ENCODE peak calls at places on chromosomes 12 and 14, in four cellular contexts. R, X, A and O are unnamed samples.

GRCh38 chr14:80491131-80491530 is 279.8 kb upstream of the DIO2 start:
- DNase-seq in A (no peak), R (no peak), X (peak), O (no peak)

GRCh38 chr12:29164477-29165163 is 15.5 kb downstream of the FAR2 start:
- DNase-seq in R (no peak), A (peak), X (no peak), O (no peak)

GRCh38 chr12:13530966-13531365 is 334.4 kb downstream of the EMP1 start:
- DNase-seq in R (no peak), A (no peak), X (no peak), O (peak)

GRCh38 chr12:62192486-62193250 is 67.5 kb upstream of the USP15 start:
- DNase-seq in X (peak), A (peak), R (peak), O (peak)

GRCh38 chr14:50763386-50764007 is 67.5 kb downstream of the NIN start:
- DNase-seq in R (peak), X (no peak), A (no peak), O (no peak)

GRCh38 chr12:48281811-48282210 is 68.9 kb downstream of the ZNF641 start:
- DNase-seq in X (no peak), A (no peak), R (no peak), O (no peak)

GRCh38 chr12:128783129-128783574 is 40.6 kb downstream of the SLC15A4 start:
- DNase-seq in R (peak), X (no peak), A (no peak), O (no peak)

GRCh38 chr12:80745851-80746250 is 29.1 kb downstream of the MYF5 start:
- DNase-seq in R (no peak), A (no peak), X (no peak), O (no peak)

GRCh38 chr14:105086833-105087307 is 21.6 kb upstream of the GPR132 start:
- DNase-seq in X (peak), A (peak), R (peak), O (peak)

DNA sequence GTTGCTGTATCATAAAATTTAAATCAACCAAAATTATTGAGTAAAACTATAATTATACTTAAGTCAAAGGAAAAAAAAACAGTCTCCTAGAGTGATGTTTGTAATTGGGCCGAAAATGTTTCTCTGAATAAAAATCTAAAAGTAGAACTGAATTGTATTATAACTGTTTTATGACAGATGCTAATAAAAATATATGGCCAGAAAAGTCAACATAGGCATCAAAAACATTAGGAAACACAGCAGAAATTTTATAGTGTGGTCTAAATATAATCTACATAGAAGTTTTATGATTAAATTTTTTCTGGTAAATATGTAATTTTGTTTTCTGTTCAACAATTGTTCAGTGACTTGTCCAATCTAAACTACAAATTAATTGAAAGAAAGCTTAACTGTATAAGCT is 277.8 kb downstream of the ALX1 start:
- DNase-seq in X (no peak), R (no peak), A (no peak), O (no peak)
- TF ChIP-seq POLR2A in X (no peak), R (no peak), A (no peak), O (no peak)

GRCh38 chr12:77439749-77440148 is 374.4 kb upstream of the E2F7 start:
- DNase-seq in X (no peak), A (no peak), R (no peak), O (no peak)

GRCh38 chr12:77438639-77439038 is 373.3 kb upstream of the E2F7 start:
- DNase-seq in X (no peak), A (no peak), R (no peak), O (no peak)

DNA sequence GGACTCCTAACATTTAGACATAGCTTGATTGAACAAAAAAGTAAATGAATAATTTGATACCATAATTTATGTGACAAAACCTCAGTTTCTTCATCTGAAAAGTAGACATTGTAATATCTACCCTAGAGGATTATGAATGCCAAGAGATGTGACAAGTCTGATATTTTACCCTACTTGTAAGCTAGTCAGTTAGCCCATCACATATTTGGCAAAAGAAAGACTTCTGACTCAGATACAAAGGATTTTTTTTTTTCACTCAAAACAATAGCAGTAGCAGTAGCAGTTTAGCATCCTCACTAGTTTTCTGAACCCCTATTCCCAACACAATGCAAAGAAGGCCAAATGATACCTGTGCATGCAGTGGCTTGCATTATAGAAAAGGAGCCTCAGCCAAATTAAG is 377.3 kb upstream of the E2F7 start:
- DNase-seq in X (no peak), A (no peak), R (no peak), O (no peak)
- TF ChIP-seq CTCF in X (no peak), A (no peak), R (no peak), O (no peak)

GRCh38 chr12:10365716-10366433 is 24.0 kb downstream of the KLRK1 start:
- DNase-seq in A (peak), R (no peak), X (no peak), O (no peak)

GRCh38 chr12:10364839-10365681 is 24.8 kb downstream of the KLRK1 start:
- DNase-seq in A (peak), R (peak), X (peak), O (no peak)

GRCh38 chr12:10362828-10363664 is 26.8 kb downstream of the KLRK1 start:
- DNase-seq in A (peak), R (no peak), X (no peak), O (no peak)

GRCh38 chr12:10363665-10363921 is 26.2 kb downstream of the KLRK1 start:
- DNase-seq in A (no peak), R (no peak), X (no peak), O (no peak)

DNA sequence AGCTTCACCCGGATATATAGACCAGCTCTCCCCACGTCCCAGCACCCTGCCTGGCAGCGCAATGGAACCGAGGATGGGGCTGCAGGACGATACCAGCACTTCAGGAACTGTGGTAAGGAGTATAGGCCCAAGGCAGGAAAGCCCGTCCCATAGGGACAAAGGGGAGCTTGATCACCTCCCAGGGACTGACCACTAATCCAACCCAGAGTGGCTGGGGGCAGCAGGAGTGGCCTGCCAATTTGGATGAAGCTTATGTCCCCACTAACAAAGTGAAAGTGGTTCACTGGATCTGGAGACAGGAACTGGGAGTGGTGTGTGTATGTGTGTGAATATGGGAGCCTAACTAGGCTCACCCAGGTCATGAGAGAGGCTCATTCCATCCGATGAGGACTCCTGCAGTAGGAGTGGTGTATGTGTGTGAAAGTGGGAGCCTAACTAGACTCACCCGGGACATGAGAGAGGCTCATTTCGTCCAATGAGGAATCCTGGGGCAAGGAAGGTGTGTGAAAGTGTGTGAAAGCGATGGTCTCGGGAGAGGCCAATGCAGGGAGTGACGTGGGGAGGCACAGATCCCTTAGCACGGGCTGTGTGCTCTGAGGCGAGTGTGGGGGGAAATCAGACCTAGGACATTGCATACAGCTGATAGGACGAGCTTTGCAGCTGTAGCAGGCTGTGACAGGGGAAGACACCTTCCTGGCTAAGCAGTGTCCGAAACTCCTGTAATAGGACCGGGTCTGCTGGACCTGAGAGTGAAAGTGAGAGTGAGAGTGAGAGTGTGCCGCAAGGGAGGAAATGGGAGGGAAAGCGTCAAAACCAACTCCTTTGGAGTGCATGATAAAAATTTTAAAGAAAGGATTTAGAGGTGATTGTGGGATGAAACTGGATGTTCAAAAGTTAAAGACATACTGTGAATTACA is 25.7 kb downstream of the KLRK1 start:
- DNase-seq in A (peak), R (peak), X (peak), O (peak)
- TF ChIP-seq POLR2A in A (peak), R (peak), X (no peak), O (peak)

DNA sequence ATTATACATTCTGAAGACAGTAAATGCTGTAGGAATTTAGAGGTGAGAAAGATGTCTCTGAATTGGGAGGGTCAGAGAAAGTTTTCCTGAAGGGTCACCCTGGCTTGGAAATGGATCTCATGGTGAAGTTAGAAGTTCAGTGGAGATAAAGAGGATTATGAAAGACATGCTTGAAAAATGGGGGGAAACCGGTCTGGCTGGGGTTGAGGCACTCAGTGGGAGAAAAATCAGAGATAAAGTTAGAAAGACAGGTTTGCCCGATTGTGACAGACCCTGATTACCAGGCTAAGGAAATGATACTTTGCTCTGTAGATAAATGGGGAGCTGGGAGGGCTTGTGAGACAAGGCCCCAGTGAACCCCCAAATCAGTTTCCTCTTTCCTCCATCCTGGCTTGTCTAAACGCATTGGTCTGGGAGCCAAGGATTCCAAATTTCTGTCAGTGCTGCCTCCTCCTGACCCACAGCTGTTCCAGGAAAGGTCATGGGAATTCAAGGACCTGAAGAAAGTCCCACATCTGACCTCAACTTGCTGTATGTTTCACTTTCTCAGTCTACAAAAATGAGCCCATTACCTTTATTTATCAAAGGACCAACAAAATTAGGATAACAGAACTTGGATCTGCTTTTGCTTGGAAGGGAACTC is 3.6 kb upstream of the RNASE7 start:
- DNase-seq in R (no peak), A (no peak), X (no peak), O (no peak)
- TF ChIP-seq CTCF in R (no peak), A (no peak), X (no peak), O (no peak)

GRCh38 chr12:56160160-56160763 is 2.1 kb downstream of the MYL6 start:
- DNase-seq in R (no peak), X (no peak), A (peak), O (peak)

GRCh38 chr12:56157201-56158028 is 744 bp upstream of the MYL6 start:
- DNase-seq in X (peak), A (peak), R (peak), O (peak)

GRCh38 chr12:56159482-56160105 is 1.4 kb downstream of the MYL6 start:
- DNase-seq in X (no peak), R (no peak), A (no peak), O (no peak)

GRCh38 chr12:56158029-56158925 is at the start of gene MYL6:
- DNase-seq in A (peak), X (peak), R (peak), O (no peak)

GRCh38 chr12:56158926-56159461 is 835 bp downstream of the MYL6 start:
- DNase-seq in A (peak), R (peak), X (peak), O (peak)
- TF ChIP-seq POLR2A in A (no peak), R (peak), X (peak), O (peak)

GRCh38 chr14:85564841-85565527 is 35.0 kb downstream of the FLRT2 start:
- DNase-seq in A (no peak), R (no peak), X (no peak), O (no peak)

GRCh38 chr14:85566603-85567002 is 36.7 kb downstream of the FLRT2 start:
- DNase-seq in A (no peak), R (no peak), X (no peak), O (no peak)

GRCh38 chr14:85562630-85563029 is 32.7 kb downstream of the FLRT2 start:
- DNase-seq in X (no peak), A (no peak), R (no peak), O (no peak)

GRCh38 chr14:85565862-85566296 is 35.9 kb downstream of the FLRT2 start:
- DNase-seq in A (no peak), X (no peak), R (no peak), O (no peak)
- TF ChIP-seq CTCF in A (no peak), X (no peak), R (no peak), O (no peak)